ENCODE peak calls at places on chromosome X, in six cellular contexts. Y is foreskin keratinocyte; U is retina; N is heart right ventricle; L is AG09309; F is Jurkat, Clone E6-1. C is an unnamed sample.

GRCh38 chrX:9458516-9459078 is 6.3 kb upstream of the TBL1X start:
- DNase-seq in L (no peak), N (no peak), F (no peak), U (no peak), Y (no peak), C (no peak)

GRCh38 chrX:11792461-11793421 is 34.7 kb downstream of the MSL3 start:
- DNase-seq in Y (no peak), N (no peak), L (no peak), U (no peak), F (peak; percentile 82), C (no peak)

GRCh38 chrX:9873952-9874351 is 87.7 kb downstream of the SHROOM2 start:
- DNase-seq in Y (no peak), L (no peak), U (no peak), F (peak; percentile 30), N (no peak), C (no peak)

GRCh38 chrX:137747231-137747630 is 181.3 kb downstream of the ZIC3 start:
- DNase-seq in F (no peak), L (no peak), N (no peak), Y (no peak), U (peak; percentile 56), C (no peak)

GRCh38 chrX:118348186-118348810 is 2.4 kb downstream of the WDR44 start:
- DNase-seq in N (no peak), Y (no peak), L (no peak), F (no peak), U (no peak), C (no peak)

GRCh38 chrX:49165901-49166881 is 3.6 kb downstream of the MAGIX start:
- DNase-seq in Y (peak; percentile 93), U (peak; percentile 85), N (peak; percentile 78), L (no peak), F (peak; percentile 45), C (peak; percentile 68)

GRCh38 chrX:151039351-151039750 is 56.2 kb downstream of the HMGB3 start:
- DNase-seq in U (no peak), N (no peak), F (no peak), L (no peak), Y (no peak), C (no peak)

GRCh38 chrX:2710041-2710471 is 19.0 kb downstream of the CD99 start:
- DNase-seq in F (no peak), N (no peak), L (no peak), Y (peak; percentile 95), U (no peak), C (no peak)

GRCh38 chrX:698246-698645 is 67.7 kb downstream of the SHOX start:
- DNase-seq in U (no peak), N (no peak), Y (peak; percentile 7), L (no peak), F (no peak), C (no peak)

GRCh38 chrX:115460565-115460888 is 100.4 kb upstream of the PLS3 start:
- DNase-seq in Y (peak; percentile 44), N (no peak), L (no peak), U (no peak), F (no peak), C (no peak)

GRCh38 chrX:132622130-132622529 is 133.3 kb upstream of the MBNL3 start:
- DNase-seq in N (no peak), F (no peak), U (no peak), L (no peak), Y (peak; percentile 26), C (no peak)

GRCh38 chrX:149757206-149758067 is 16.4 kb upstream of the HSFX1 start:
- DNase-seq in L (no peak), N (no peak), Y (no peak), F (no peak), U (no peak), C (no peak)

GRCh38 chrX:54419559-54420302 is 20.5 kb upstream of the TSR2 start:
- DNase-seq in Y (no peak), N (no peak), F (no peak), L (no peak), U (peak; percentile 4), C (no peak)

GRCh38 chrX:121102101-121102500 is 54.7 kb downstream of the GLUD2 start:
- DNase-seq in N (no peak), F (no peak), L (no peak), Y (no peak), U (no peak), C (no peak)

GRCh38 chrX:103248553-103248952 is 6.4 kb downstream of the TCEAL8 start:
- DNase-seq in F (peak; percentile 32), U (peak; percentile 1), Y (peak; percentile 3), N (no peak), L (no peak), C (no peak)

GRCh38 chrX:35291013-35291412 is 348.4 kb downstream of the FAM47B start:
- DNase-seq in N (no peak), L (no peak), F (no peak), Y (no peak), U (no peak), C (no peak)

GRCh38 chrX:18949902-18950301 is 34.0 kb downstream of the PHKA2 start:
- DNase-seq in U (no peak), L (no peak), F (no peak), Y (no peak), N (no peak), C (no peak)

GRCh38 chrX:136046295-136046894 is 61.2 kb downstream of the SLC9A6 start:
- DNase-seq in Y (no peak), N (no peak), U (no peak), F (no peak), L (no peak), C (no peak)

GRCh38 chrX:118116308-118117068 is at the start of gene KLHL13:
- DNase-seq in L (no peak), U (peak; percentile 74), F (no peak), Y (no peak), N (peak; percentile 47), C (peak; percentile 56)

GRCh38 chrX:8738588-8739189 is 6.8 kb upstream of the ANOS1 start:
- DNase-seq in U (peak; percentile 54), L (no peak), Y (no peak), N (no peak), F (peak; percentile 18), C (peak; percentile 64)

GRCh38 chrX:49247916-49248811 is 12.9 kb downstream of the CCDC22 start:
- DNase-seq in U (no peak), F (no peak), N (no peak), Y (no peak), L (no peak), C (no peak)

GRCh38 chrX:435536-436122 is 48.9 kb upstream of the PPP2R3B start:
- DNase-seq in F (no peak), Y (no peak), L (no peak), N (no peak), U (no peak), C (no peak)

GRCh38 chrX:134764202-134764785 is 106.0 kb upstream of the PLAC1 start:
- DNase-seq in U (no peak), Y (peak; percentile 59), L (no peak), F (peak; percentile 51), N (no peak), C (no peak)

GRCh38 chrX:118199997-118200396 is 83.4 kb upstream of the KLHL13 start:
- DNase-seq in U (no peak), N (no peak), F (no peak), Y (no peak), L (no peak), C (no peak)

GRCh38 chrX:9966775-9967408 is at the start of gene CLDN34:
- DNase-seq in F (no peak), L (no peak), N (no peak), U (no peak), Y (no peak), C (no peak)

GRCh38 chrX:136030357-136031225 is 45.4 kb downstream of the SLC9A6 start:
- DNase-seq in F (no peak), L (peak; percentile 37), N (peak; percentile 41), U (no peak), Y (no peak), C (no peak)

GRCh38 chrX:129932792-129933321 is 26.9 kb downstream of the UTP14A start:
- DNase-seq in U (peak; percentile 60), N (peak; percentile 32), L (no peak), F (no peak), Y (no peak), C (peak; percentile 35)

GRCh38 chrX:72609313-72609712 is 36.7 kb upstream of the HDAC8 start:
- DNase-seq in Y (peak; percentile 5), U (no peak), L (no peak), F (peak; percentile 1), N (no peak), C (no peak)

GRCh38 chrX:32774966-32775365 is 436.4 kb downstream of the DMD start:
- DNase-seq in U (no peak), N (no peak), F (no peak), L (no peak), Y (no peak), C (peak; percentile 8)

GRCh38 chrX:115147220-115147619 is 42.0 kb upstream of the RBMXL3 start:
- DNase-seq in N (no peak), F (no peak), L (no peak), U (no peak), Y (peak; percentile 2), C (no peak)

GRCh38 chrX:112874140-112874539 is 33.5 kb upstream of the AMOT start:
- DNase-seq in F (no peak), N (no peak), L (no peak), U (no peak), Y (no peak), C (no peak)

GRCh38 chrX:138866643-138867042 is 155.1 kb upstream of the FGF13 start:
- DNase-seq in F (no peak), N (no peak), L (no peak), Y (no peak), U (no peak), C (no peak)